ENCODE peak calls at places on chromosomes 1 and 21, in nine cellular contexts. I is esophagus squamous epithelium, O is body of pancreas, N is nephron progenitor cell, L is HFF-Myc, M is HCT116, Y is GM10248, W is fibroblast of lung, J is natural killer cell. A is an unnamed sample.
A peak's percentile ranks its signal among the peaks of the same experiment; 100 is the strongest.

GRCh38 chr1:201791775-201792166 is 37.2 kb upstream of the IPO9 start:
- DNase-seq in M (no peak), O (peak; percentile 28), N (no peak), J (no peak), L (no peak), W (peak; percentile 80), I (no peak), Y (no peak), A (no peak)

GRCh38 chr1:230632273-230632873 is 9.9 kb upstream of the COG2 start:
- DNase-seq in J (no peak), I (no peak), L (no peak), W (peak; percentile 42), O (peak; percentile 54), M (peak; percentile 52), Y (no peak), N (peak; percentile 20), A (no peak)

GRCh38 chr1:217332426-217333065 is 298.3 kb downstream of the GPATCH2 start:
- DNase-seq in O (no peak), Y (no peak), I (no peak), W (peak; percentile 17), L (no peak), N (no peak), J (no peak), M (no peak), A (no peak)

GRCh38 chr1:36175137-36176095 is 19.5 kb downstream of the MAP7D1 start:
- DNase-seq in O (peak; percentile 68), L (no peak), I (no peak), J (no peak), M (no peak), N (no peak), Y (no peak), W (peak; percentile 49), A (no peak)

GRCh38 chr1:246695136-246695535 is 29.1 kb upstream of the SCCPDH start:
- DNase-seq in Y (no peak), I (no peak), L (no peak), N (no peak), J (no peak), M (no peak), O (no peak), W (no peak), A (no peak)

GRCh38 chr1:53783056-53783455 is 44.1 kb upstream of the GLIS1 start:
- DNase-seq in W (no peak), Y (no peak), O (no peak), M (no peak), I (no peak), J (no peak), L (no peak), N (no peak), A (no peak)

GRCh38 chr1:19055001-19055400 is 98.5 kb upstream of the IFFO2 start:
- DNase-seq in N (no peak), W (no peak), I (no peak), O (no peak), M (no peak), Y (no peak), L (no peak), J (no peak), A (no peak)

GRCh38 chr1:10251325-10252103 is 41.1 kb downstream of the KIF1B start:
- DNase-seq in O (no peak), I (no peak), N (no peak), W (peak; percentile 33), L (no peak), J (no peak), Y (no peak), M (no peak), A (no peak)

GRCh38 chr1:115374598-115374997 is 36.5 kb upstream of the NGF start:
- DNase-seq in L (no peak), Y (no peak), W (no peak), O (no peak), J (no peak), N (no peak), M (no peak), I (no peak), A (no peak)

GRCh38 chr1:203289281-203289981 is 15.9 kb upstream of the BTG2 start:
- DNase-seq in O (peak; percentile 77), Y (peak; percentile 87), N (no peak), L (no peak), I (peak; percentile 53), J (peak; percentile 84), M (no peak), W (no peak), A (peak; percentile 80)

GRCh38 chr1:117105003-117105402 is 16.5 kb downstream of the TRIM45 start:
- DNase-seq in L (peak; percentile 78), M (no peak), W (peak; percentile 45), J (no peak), N (no peak), O (peak; percentile 48), Y (no peak), I (no peak), A (no peak)

GRCh38 chr1:204307334-204307883 is 52.3 kb downstream of the PLEKHA6 start:
- DNase-seq in Y (no peak), I (no peak), W (peak; percentile 73), O (no peak), L (no peak), M (no peak), N (peak; percentile 54), J (no peak), A (no peak)

GRCh38 chr1:233217832-233218231 is 77.7 kb downstream of the PCNX2 start:
- DNase-seq in N (no peak), W (no peak), M (no peak), L (no peak), O (no peak), I (no peak), J (no peak), Y (no peak), A (no peak)

GRCh38 chr1:210294991-210295773 is 33.5 kb upstream of the HHAT start:
- DNase-seq in L (peak; percentile 82), W (no peak), J (no peak), M (no peak), Y (no peak), I (no peak), N (peak; percentile 68), O (peak; percentile 27), A (no peak)

GRCh38 chr1:245079021-245079609 is 75.7 kb upstream of the KIF26B start:
- DNase-seq in J (no peak), W (peak; percentile 83), L (no peak), I (no peak), O (no peak), Y (no peak), M (peak; percentile 57), N (no peak), A (no peak)

GRCh38 chr1:36464605-36465393 is 615 bp upstream of the MRPS15 start:
- DNase-seq in O (peak; percentile 18), M (no peak), Y (no peak), W (no peak), L (no peak), N (no peak), I (no peak), J (no peak), A (no peak)

GRCh38 chr1:162562452-162562828 is 918 bp downstream of the UAP1 start:
- DNase-seq in M (no peak), W (peak; percentile 67), I (no peak), L (no peak), J (no peak), Y (no peak), O (peak; percentile 45), N (no peak), A (no peak)

GRCh38 chr21:31509108-31510017 is 150.1 kb upstream of the SOD1 start:
- DNase-seq in L (no peak), O (no peak), M (peak; percentile 67), N (peak; percentile 15), I (no peak), J (peak; percentile 22), W (no peak), Y (peak; percentile 34), A (no peak)

GRCh38 chr1:50048791-50049190 is 25.0 kb upstream of the AGBL4 start:
- DNase-seq in Y (no peak), O (no peak), J (no peak), M (no peak), L (no peak), W (no peak), N (no peak), I (no peak), A (no peak)

GRCh38 chr1:50047916-50048694 is 24.4 kb upstream of the AGBL4 start:
- DNase-seq in I (no peak), W (no peak), Y (peak; percentile 14), N (peak; percentile 10), M (no peak), L (no peak), O (peak; percentile 12), J (no peak), A (no peak)
- TF ChIP-seq CTCF in I (no peak), W (no peak), Y (no peak), N (no peak), M (no peak), L (peak; percentile 29), O (no peak), J (no peak), A (no peak)

DNA sequence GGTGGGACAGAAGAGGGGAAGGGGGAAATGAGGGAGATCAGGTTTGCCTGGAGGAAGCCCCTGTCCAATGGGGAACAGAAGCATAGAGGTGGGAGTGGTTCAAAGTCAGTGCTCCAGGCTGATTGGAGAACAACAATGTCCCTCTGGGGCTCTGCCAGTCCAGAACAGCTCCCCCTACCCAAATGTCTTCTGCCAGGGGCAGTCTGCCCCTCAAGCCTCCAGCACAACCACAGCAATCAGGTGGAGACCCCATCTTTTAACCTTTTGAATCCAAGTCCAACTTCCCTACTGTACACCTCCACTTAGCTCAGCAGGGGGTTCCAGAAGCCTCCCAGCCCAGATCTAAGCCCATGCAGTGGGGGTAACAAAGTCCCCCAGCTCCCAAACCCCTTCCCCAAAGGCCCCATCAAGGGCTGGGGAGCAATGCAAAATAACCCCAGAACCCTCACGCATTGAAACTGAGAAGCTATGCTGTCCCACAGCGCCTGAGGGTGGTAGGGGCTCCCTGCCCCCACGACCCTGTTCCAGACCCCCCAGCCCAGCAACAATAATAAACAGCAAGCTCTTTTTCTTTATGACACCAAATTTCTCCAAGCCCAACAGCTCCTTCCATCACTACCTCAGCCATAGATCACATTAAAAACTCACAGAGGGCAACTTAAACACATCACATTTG is 3.3 kb downstream of the AHDC1 start:
- DNase-seq in O (no peak), W (no peak), M (no peak), L (no peak), J (no peak), I (no peak), Y (no peak), N (peak; percentile 46), A (no peak)
- TF ChIP-seq CTCF in O (no peak), W (no peak), M (no peak), L (peak; percentile 14), J (no peak), I (no peak), Y (no peak), N (no peak), A (no peak)

GRCh38 chr1:16101618-16102017 is 28.2 kb upstream of the FAM131C start:
- DNase-seq in M (no peak), I (no peak), O (no peak), Y (no peak), L (no peak), J (no peak), W (no peak), N (no peak), A (no peak)
- TF ChIP-seq CTCF in M (no peak), I (no peak), O (no peak), Y (no peak), L (no peak), J (no peak), W (no peak), N (no peak), A (no peak)

DNA sequence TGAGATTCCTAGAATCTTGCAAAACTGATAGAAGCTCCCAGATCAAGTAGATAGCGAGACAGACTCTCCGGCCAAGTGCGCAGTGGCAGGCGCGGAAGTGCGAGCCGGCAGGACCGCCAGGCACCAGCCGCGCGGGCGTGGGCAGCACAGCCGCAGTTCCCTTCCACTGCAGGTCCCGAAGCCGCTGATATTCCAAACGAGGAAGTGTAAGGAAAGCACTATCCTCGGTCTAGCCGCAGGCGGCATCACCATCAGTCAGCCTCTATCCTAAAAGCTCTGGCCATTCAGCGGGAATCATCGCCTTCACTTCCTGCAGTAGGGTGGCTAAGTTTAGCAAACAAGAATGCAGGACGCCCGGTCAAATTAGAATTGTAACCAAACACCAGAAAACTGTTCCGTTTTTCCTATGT is 713 bp downstream of the GLRX2 start:
- DNase-seq in I (no peak), M (peak; percentile 28), O (peak; percentile 37), J (peak; percentile 23), N (peak; percentile 46), L (peak; percentile 20), Y (peak; percentile 40), W (no peak), A (no peak)
- TF ChIP-seq CTCF in I (no peak), M (no peak), O (no peak), J (no peak), N (no peak), L (no peak), Y (no peak), W (no peak), A (no peak)

A was measured in activated B cell treated with CpG ODN at 0.5 μM for 24 hours.